ENCODE peak calls at places on chromosomes 2 and 18, in nine cellular contexts. One of them, this sample, is unnamed.

GRCh38 chr2:98088261-98088660 is 1.3 kb downstream of the VWA3B start:
- DNase-seq in tibial artery: peak; percentile 41
- DNase-seq in left colon: no peak
- DNase-seq in KG1: no peak
- DNase-seq in stimulated activated CD4-positive, alpha-beta T cell treated with anti-CD3 and anti-CD28 coated beads, Interleukin-1b, Interleukin-23, amount 100 ng/mL, for 1 hour: no peak
- DNase-seq in GM12865: peak; percentile 12
- DNase-seq in T-cell: no peak
- DNase-seq in GM06990: no peak
- DNase-seq in head of caudate nucleus: no peak
- DNase-seq in this sample: no peak

GRCh38 chr18:49019446-49020045 is 68.8 kb upstream of the SMAD7 start:
- DNase-seq in head of caudate nucleus: no peak
- DNase-seq in left colon: no peak
- DNase-seq in GM12865: peak; percentile 15
- DNase-seq in T-cell: no peak
- DNase-seq in KG1: no peak
- DNase-seq in tibial artery: no peak
- DNase-seq in GM06990: no peak
- DNase-seq in stimulated activated CD4-positive, alpha-beta T cell treated with anti-CD3 and anti-CD28 coated beads, Interleukin-1b, Interleukin-23, amount 100 ng/mL, for 1 hour: no peak
- DNase-seq in this sample: no peak

GRCh38 chr2:171741189-171741588 is 53.9 kb downstream of the DYNC1I2 start:
- DNase-seq in GM12865: peak; percentile 37
- DNase-seq in KG1: no peak
- DNase-seq in GM06990: peak; percentile 20
- DNase-seq in stimulated activated CD4-positive, alpha-beta T cell treated with anti-CD3 and anti-CD28 coated beads, Interleukin-1b, Interleukin-23, amount 100 ng/mL, for 1 hour: no peak
- DNase-seq in left colon: no peak
- DNase-seq in tibial artery: no peak
- DNase-seq in T-cell: no peak
- DNase-seq in head of caudate nucleus: no peak
- DNase-seq in this sample: no peak

GRCh38 chr2:70785137-70785911 is 5.1 kb downstream of the FIGLA start:
- DNase-seq in left colon: no peak
- DNase-seq in GM12865: peak; percentile 44
- DNase-seq in GM06990: no peak
- DNase-seq in stimulated activated CD4-positive, alpha-beta T cell treated with anti-CD3 and anti-CD28 coated beads, Interleukin-1b, Interleukin-23, amount 100 ng/mL, for 1 hour: no peak
- DNase-seq in tibial artery: no peak
- DNase-seq in KG1: no peak
- DNase-seq in T-cell: no peak
- DNase-seq in head of caudate nucleus: peak; percentile 67
- DNase-seq in this sample: no peak

GRCh38 chr18:48580782-48581181 is 42.0 kb downstream of the CTIF start:
- DNase-seq in tibial artery: peak; percentile 58
- DNase-seq in stimulated activated CD4-positive, alpha-beta T cell treated with anti-CD3 and anti-CD28 coated beads, Interleukin-1b, Interleukin-23, amount 100 ng/mL, for 1 hour: no peak
- DNase-seq in GM12865: no peak
- DNase-seq in left colon: no peak
- DNase-seq in GM06990: no peak
- DNase-seq in T-cell: no peak
- DNase-seq in KG1: no peak
- DNase-seq in head of caudate nucleus: peak; percentile 53
- DNase-seq in this sample: no peak

GRCh38 chr2:218607436-218608115 is at the start of gene PLCD4:
- DNase-seq in GM06990: no peak
- DNase-seq in GM12865: no peak
- DNase-seq in KG1: no peak
- DNase-seq in stimulated activated CD4-positive, alpha-beta T cell treated with anti-CD3 and anti-CD28 coated beads, Interleukin-1b, Interleukin-23, amount 100 ng/mL, for 1 hour: no peak
- DNase-seq in left colon: peak; percentile 62
- DNase-seq in T-cell: no peak
- DNase-seq in tibial artery: peak; percentile 27
- DNase-seq in head of caudate nucleus: no peak
- DNase-seq in this sample: no peak

GRCh38 chr2:83196225-83196624 is 1262.9 kb downstream of the SUCLG1 start:
- DNase-seq in left colon: no peak
- DNase-seq in head of caudate nucleus: no peak
- DNase-seq in KG1: no peak
- DNase-seq in GM06990: no peak
- DNase-seq in stimulated activated CD4-positive, alpha-beta T cell treated with anti-CD3 and anti-CD28 coated beads, Interleukin-1b, Interleukin-23, amount 100 ng/mL, for 1 hour: no peak
- DNase-seq in tibial artery: no peak
- DNase-seq in GM12865: no peak
- DNase-seq in T-cell: no peak
- DNase-seq in this sample: no peak

GRCh38 chr18:78168526-78168925 is 811.1 kb upstream of the SALL3 start:
- DNase-seq in T-cell: no peak
- DNase-seq in stimulated activated CD4-positive, alpha-beta T cell treated with anti-CD3 and anti-CD28 coated beads, Interleukin-1b, Interleukin-23, amount 100 ng/mL, for 1 hour: no peak
- DNase-seq in GM06990: no peak
- DNase-seq in tibial artery: no peak
- DNase-seq in GM12865: no peak
- DNase-seq in head of caudate nucleus: no peak
- DNase-seq in left colon: no peak
- DNase-seq in KG1: no peak
- DNase-seq in this sample: no peak

GRCh38 chr2:19356545-19357382 is 1.7 kb downstream of the OSR1 start:
- DNase-seq in KG1: no peak
- DNase-seq in stimulated activated CD4-positive, alpha-beta T cell treated with anti-CD3 and anti-CD28 coated beads, Interleukin-1b, Interleukin-23, amount 100 ng/mL, for 1 hour: no peak
- DNase-seq in left colon: no peak
- DNase-seq in GM06990: no peak
- DNase-seq in tibial artery: no peak
- DNase-seq in head of caudate nucleus: no peak
- DNase-seq in T-cell: no peak
- DNase-seq in GM12865: no peak
- DNase-seq in this sample: no peak

GRCh38 chr2:160646684-160647444 is 153.3 kb upstream of the RBMS1 start:
- DNase-seq in GM06990: no peak
- DNase-seq in left colon: no peak
- DNase-seq in KG1: no peak
- DNase-seq in GM12865: no peak
- DNase-seq in head of caudate nucleus: no peak
- DNase-seq in T-cell: no peak
- DNase-seq in stimulated activated CD4-positive, alpha-beta T cell treated with anti-CD3 and anti-CD28 coated beads, Interleukin-1b, Interleukin-23, amount 100 ng/mL, for 1 hour: no peak
- DNase-seq in tibial artery: no peak
- DNase-seq in this sample: no peak

GRCh38 chr2:181790716-181791649 is 100.5 kb upstream of the ITPRID2 start:
- DNase-seq in KG1: no peak
- DNase-seq in T-cell: no peak
- DNase-seq in GM06990: peak; percentile 56
- DNase-seq in left colon: peak; percentile 41
- DNase-seq in head of caudate nucleus: no peak
- DNase-seq in stimulated activated CD4-positive, alpha-beta T cell treated with anti-CD3 and anti-CD28 coated beads, Interleukin-1b, Interleukin-23, amount 100 ng/mL, for 1 hour: no peak
- DNase-seq in tibial artery: no peak
- DNase-seq in GM12865: peak; percentile 67
- DNase-seq in this sample: no peak

GRCh38 chr18:11906926-11907874 is 917 bp downstream of the MPPE1 start:
- DNase-seq in left colon: no peak
- DNase-seq in stimulated activated CD4-positive, alpha-beta T cell treated with anti-CD3 and anti-CD28 coated beads, Interleukin-1b, Interleukin-23, amount 100 ng/mL, for 1 hour: no peak
- DNase-seq in GM12865: no peak
- DNase-seq in head of caudate nucleus: no peak
- DNase-seq in GM06990: no peak
- DNase-seq in T-cell: no peak
- DNase-seq in KG1: no peak
- DNase-seq in tibial artery: no peak
- DNase-seq in this sample: no peak

GRCh38 chr2:221779614-221780067 is 207.5 kb upstream of the EPHA4 start:
- DNase-seq in tibial artery: peak; percentile 29
- DNase-seq in GM06990: no peak
- DNase-seq in KG1: no peak
- DNase-seq in head of caudate nucleus: no peak
- DNase-seq in T-cell: no peak
- DNase-seq in left colon: peak; percentile 24
- DNase-seq in GM12865: no peak
- DNase-seq in stimulated activated CD4-positive, alpha-beta T cell treated with anti-CD3 and anti-CD28 coated beads, Interleukin-1b, Interleukin-23, amount 100 ng/mL, for 1 hour: no peak
- DNase-seq in this sample: no peak

GRCh38 chr2:164887434-164888112 is 46.0 kb upstream of the COBLL1 start:
- DNase-seq in stimulated activated CD4-positive, alpha-beta T cell treated with anti-CD3 and anti-CD28 coated beads, Interleukin-1b, Interleukin-23, amount 100 ng/mL, for 1 hour: no peak
- DNase-seq in GM06990: no peak
- DNase-seq in left colon: no peak
- DNase-seq in GM12865: no peak
- DNase-seq in tibial artery: no peak
- DNase-seq in KG1: no peak
- DNase-seq in head of caudate nucleus: no peak
- DNase-seq in T-cell: no peak
- DNase-seq in this sample: no peak

GRCh38 chr18:1094408-1094807 is 189.7 kb downstream of the ADCYAP1 start:
- DNase-seq in head of caudate nucleus: no peak
- DNase-seq in KG1: no peak
- DNase-seq in GM12865: no peak
- DNase-seq in GM06990: no peak
- DNase-seq in tibial artery: no peak
- DNase-seq in left colon: no peak
- DNase-seq in stimulated activated CD4-positive, alpha-beta T cell treated with anti-CD3 and anti-CD28 coated beads, Interleukin-1b, Interleukin-23, amount 100 ng/mL, for 1 hour: no peak
- DNase-seq in T-cell: no peak
- DNase-seq in this sample: no peak

GRCh38 chr2:8685697-8686358 is 4.0 kb downstream of the ID2 start:
- DNase-seq in GM12865: peak; percentile 72
- DNase-seq in GM06990: peak; percentile 75
- DNase-seq in KG1: peak; percentile 28
- DNase-seq in stimulated activated CD4-positive, alpha-beta T cell treated with anti-CD3 and anti-CD28 coated beads, Interleukin-1b, Interleukin-23, amount 100 ng/mL, for 1 hour: peak; percentile 49
- DNase-seq in head of caudate nucleus: peak; percentile 63
- DNase-seq in T-cell: peak; percentile 66
- DNase-seq in left colon: peak; percentile 40
- DNase-seq in tibial artery: peak; percentile 54
- DNase-seq in this sample: peak; percentile 72

GRCh38 chr2:33236457-33236856 is 240.0 kb upstream of the RASGRP3 start:
- DNase-seq in tibial artery: no peak
- DNase-seq in stimulated activated CD4-positive, alpha-beta T cell treated with anti-CD3 and anti-CD28 coated beads, Interleukin-1b, Interleukin-23, amount 100 ng/mL, for 1 hour: no peak
- DNase-seq in KG1: no peak
- DNase-seq in head of caudate nucleus: no peak
- DNase-seq in T-cell: no peak
- DNase-seq in GM12865: no peak
- DNase-seq in GM06990: no peak
- DNase-seq in left colon: no peak
- DNase-seq in this sample: no peak

GRCh38 chr2:43410055-43410604 is 183.7 kb upstream of the ZFP36L2 start:
- DNase-seq in stimulated activated CD4-positive, alpha-beta T cell treated with anti-CD3 and anti-CD28 coated beads, Interleukin-1b, Interleukin-23, amount 100 ng/mL, for 1 hour: no peak
- DNase-seq in head of caudate nucleus: no peak
- DNase-seq in left colon: no peak
- DNase-seq in GM12865: no peak
- DNase-seq in T-cell: no peak
- DNase-seq in tibial artery: no peak
- DNase-seq in GM06990: no peak
- DNase-seq in KG1: no peak
- DNase-seq in this sample: no peak

GRCh38 chr2:166170356-166170755 is 42.5 kb upstream of the SCN1A start:
- DNase-seq in T-cell: no peak
- DNase-seq in GM06990: no peak
- DNase-seq in GM12865: peak; percentile 14
- DNase-seq in tibial artery: no peak
- DNase-seq in left colon: no peak
- DNase-seq in KG1: no peak
- DNase-seq in stimulated activated CD4-positive, alpha-beta T cell treated with anti-CD3 and anti-CD28 coated beads, Interleukin-1b, Interleukin-23, amount 100 ng/mL, for 1 hour: no peak
- DNase-seq in head of caudate nucleus: no peak
- DNase-seq in this sample: no peak

GRCh38 chr2:68045337-68045736 is 17.5 kb downstream of the C1D start:
- DNase-seq in left colon: no peak
- DNase-seq in stimulated activated CD4-positive, alpha-beta T cell treated with anti-CD3 and anti-CD28 coated beads, Interleukin-1b, Interleukin-23, amount 100 ng/mL, for 1 hour: no peak
- DNase-seq in T-cell: no peak
- DNase-seq in KG1: no peak
- DNase-seq in GM12865: no peak
- DNase-seq in GM06990: no peak
- DNase-seq in head of caudate nucleus: no peak
- DNase-seq in tibial artery: no peak
- DNase-seq in this sample: no peak

GRCh38 chr2:100940766-100941645 is 61.1 kb upstream of the RPL31 start:
- DNase-seq in KG1: no peak
- DNase-seq in left colon: peak; percentile 36
- DNase-seq in GM06990: no peak
- DNase-seq in T-cell: no peak
- DNase-seq in head of caudate nucleus: no peak
- DNase-seq in stimulated activated CD4-positive, alpha-beta T cell treated with anti-CD3 and anti-CD28 coated beads, Interleukin-1b, Interleukin-23, amount 100 ng/mL, for 1 hour: no peak
- DNase-seq in GM12865: no peak
- DNase-seq in tibial artery: no peak
- DNase-seq in this sample: no peak

GRCh38 chr18:27005589-27005988 is 140.1 kb upstream of the AQP4 start:
- DNase-seq in T-cell: no peak
- DNase-seq in GM06990: no peak
- DNase-seq in head of caudate nucleus: no peak
- DNase-seq in stimulated activated CD4-positive, alpha-beta T cell treated with anti-CD3 and anti-CD28 coated beads, Interleukin-1b, Interleukin-23, amount 100 ng/mL, for 1 hour: no peak
- DNase-seq in KG1: no peak
- DNase-seq in left colon: no peak
- DNase-seq in GM12865: peak; percentile 32
- DNase-seq in tibial artery: no peak
- DNase-seq in this sample: no peak

GRCh38 chr2:156489750-156490466 is 53.7 kb downstream of the GPD2 start:
- DNase-seq in stimulated activated CD4-positive, alpha-beta T cell treated with anti-CD3 and anti-CD28 coated beads, Interleukin-1b, Interleukin-23, amount 100 ng/mL, for 1 hour: no peak
- DNase-seq in KG1: no peak
- DNase-seq in GM12865: no peak
- DNase-seq in T-cell: no peak
- DNase-seq in tibial artery: no peak
- DNase-seq in head of caudate nucleus: no peak
- DNase-seq in GM06990: no peak
- DNase-seq in left colon: no peak
- DNase-seq in this sample: no peak

GRCh38 chr2:10196275-10196892 is 73.8 kb downstream of the RRM2 start:
- DNase-seq in T-cell: no peak
- DNase-seq in KG1: no peak
- DNase-seq in head of caudate nucleus: peak; percentile 22
- DNase-seq in tibial artery: no peak
- DNase-seq in GM06990: no peak
- DNase-seq in stimulated activated CD4-positive, alpha-beta T cell treated with anti-CD3 and anti-CD28 coated beads, Interleukin-1b, Interleukin-23, amount 100 ng/mL, for 1 hour: no peak
- DNase-seq in GM12865: no peak
- DNase-seq in left colon: peak; percentile 41
- DNase-seq in this sample: no peak

GRCh38 chr2:47344890-47345583 is 57.9 kb upstream of the MSH2 start:
- DNase-seq in KG1: no peak
- DNase-seq in stimulated activated CD4-positive, alpha-beta T cell treated with anti-CD3 and anti-CD28 coated beads, Interleukin-1b, Interleukin-23, amount 100 ng/mL, for 1 hour: no peak
- DNase-seq in tibial artery: peak; percentile 33
- DNase-seq in left colon: peak; percentile 94
- DNase-seq in GM12865: no peak
- DNase-seq in head of caudate nucleus: peak; percentile 96
- DNase-seq in GM06990: no peak
- DNase-seq in T-cell: no peak
- DNase-seq in this sample: peak; percentile 95

GRCh38 chr18:46051731-46052461 is 20.2 kb downstream of the PSTPIP2 start:
- DNase-seq in left colon: no peak
- DNase-seq in GM12865: no peak
- DNase-seq in stimulated activated CD4-positive, alpha-beta T cell treated with anti-CD3 and anti-CD28 coated beads, Interleukin-1b, Interleukin-23, amount 100 ng/mL, for 1 hour: no peak
- DNase-seq in KG1: no peak
- DNase-seq in head of caudate nucleus: no peak
- DNase-seq in GM06990: no peak
- DNase-seq in tibial artery: no peak
- DNase-seq in T-cell: no peak
- DNase-seq in this sample: no peak

GRCh38 chr18:68660355-68661183 is 54.3 kb downstream of the TMX3 start:
- DNase-seq in head of caudate nucleus: peak; percentile 19
- DNase-seq in T-cell: no peak
- DNase-seq in stimulated activated CD4-positive, alpha-beta T cell treated with anti-CD3 and anti-CD28 coated beads, Interleukin-1b, Interleukin-23, amount 100 ng/mL, for 1 hour: no peak
- DNase-seq in GM12865: peak; percentile 31
- DNase-seq in left colon: no peak
- DNase-seq in KG1: no peak
- DNase-seq in tibial artery: no peak
- DNase-seq in GM06990: no peak
- DNase-seq in this sample: no peak

GRCh38 chr2:109382946-109383345 is 230.8 kb downstream of the SEPTIN10 start:
- DNase-seq in left colon: peak; percentile 29
- DNase-seq in head of caudate nucleus: peak; percentile 5
- DNase-seq in KG1: no peak
- DNase-seq in GM12865: peak; percentile 22
- DNase-seq in GM06990: no peak
- DNase-seq in tibial artery: peak; percentile 80
- DNase-seq in T-cell: no peak
- DNase-seq in stimulated activated CD4-positive, alpha-beta T cell treated with anti-CD3 and anti-CD28 coated beads, Interleukin-1b, Interleukin-23, amount 100 ng/mL, for 1 hour: no peak
- DNase-seq in this sample: no peak

GRCh38 chr2:173997269-173997668 is 32.1 kb upstream of the SP3 start:
- DNase-seq in head of caudate nucleus: peak; percentile 31
- DNase-seq in GM06990: peak; percentile 52
- DNase-seq in tibial artery: peak; percentile 97
- DNase-seq in T-cell: no peak
- DNase-seq in KG1: peak; percentile 53
- DNase-seq in left colon: peak; percentile 85
- DNase-seq in stimulated activated CD4-positive, alpha-beta T cell treated with anti-CD3 and anti-CD28 coated beads, Interleukin-1b, Interleukin-23, amount 100 ng/mL, for 1 hour: no peak
- DNase-seq in GM12865: peak; percentile 85
- DNase-seq in this sample: no peak

GRCh38 chr18:35777042-35777441 is 195.4 kb upstream of the RMP24 start:
- DNase-seq in tibial artery: no peak
- DNase-seq in GM12865: peak; percentile 9
- DNase-seq in head of caudate nucleus: no peak
- DNase-seq in left colon: no peak
- DNase-seq in KG1: no peak
- DNase-seq in stimulated activated CD4-positive, alpha-beta T cell treated with anti-CD3 and anti-CD28 coated beads, Interleukin-1b, Interleukin-23, amount 100 ng/mL, for 1 hour: no peak
- DNase-seq in GM06990: no peak
- DNase-seq in T-cell: no peak
- DNase-seq in this sample: no peak

GRCh38 chr2:32591669-32592463 is 36.0 kb upstream of the TTC27 start:
- DNase-seq in T-cell: no peak
- DNase-seq in left colon: no peak
- DNase-seq in GM12865: peak; percentile 35
- DNase-seq in GM06990: no peak
- DNase-seq in stimulated activated CD4-positive, alpha-beta T cell treated with anti-CD3 and anti-CD28 coated beads, Interleukin-1b, Interleukin-23, amount 100 ng/mL, for 1 hour: no peak
- DNase-seq in tibial artery: no peak
- DNase-seq in KG1: peak; percentile 57
- DNase-seq in head of caudate nucleus: no peak
- DNase-seq in this sample: no peak

This sample was measured in NCI-H1930.